ENCODE peak calls at places on chromosomes 7 and 10, in five cellular contexts. G is left ventricle myocardium inferior; X is CD8-positive, alpha-beta memory T cell; U is neural progenitor cell; S is endodermal cell. M is an unnamed sample.

GRCh38 chr10:111200505-111201186 is 123.8 kb downstream of the ADRA2A start:
- DNase-seq in S (no peak), G (no peak), X (no peak), U (no peak), M (no peak)

GRCh38 chr7:102933763-102934162 is 21.0 kb downstream of the LRRC17 start:
- DNase-seq in X (no peak), G (peak; percentile 71), U (peak; percentile 94), S (peak; percentile 85), M (peak; percentile 70)

GRCh38 chr7:151062399-151063211 is 3.2 kb downstream of the SLC4A2 start:
- DNase-seq in S (peak; percentile 98), U (peak; percentile 88), X (no peak), G (no peak), M (no peak)

GRCh38 chr10:35306852-35307251 is 29.5 kb upstream of the CCNY start:
- DNase-seq in S (no peak), X (no peak), U (no peak), G (no peak), M (no peak)

GRCh38 chr7:130823060-130823459 is 89.1 kb upstream of the KLF14 start:
- DNase-seq in G (no peak), X (no peak), S (no peak), U (no peak), M (no peak)

GRCh38 chr7:39583539-39583938 is 17.3 kb downstream of the YAE1 start:
- DNase-seq in U (no peak), X (no peak), G (no peak), S (no peak), M (no peak)

GRCh38 chr7:70154521-70155180 is 556.4 kb downstream of the AUTS2 start:
- DNase-seq in S (no peak), U (no peak), G (no peak), X (no peak), M (no peak)

GRCh38 chr7:87581723-87582122 is 19.0 kb downstream of the ABCB1 start:
- DNase-seq in G (no peak), X (no peak), U (no peak), S (no peak), M (no peak)

GRCh38 chr7:105003275-105003674 is 10.7 kb upstream of the KMT2E start:
- DNase-seq in U (no peak), G (no peak), S (no peak), X (no peak), M (no peak)

GRCh38 chr7:16811555-16811954 is 6.8 kb upstream of the AGR2 start:
- DNase-seq in G (no peak), S (no peak), U (no peak), X (no peak), M (no peak)

DNA sequence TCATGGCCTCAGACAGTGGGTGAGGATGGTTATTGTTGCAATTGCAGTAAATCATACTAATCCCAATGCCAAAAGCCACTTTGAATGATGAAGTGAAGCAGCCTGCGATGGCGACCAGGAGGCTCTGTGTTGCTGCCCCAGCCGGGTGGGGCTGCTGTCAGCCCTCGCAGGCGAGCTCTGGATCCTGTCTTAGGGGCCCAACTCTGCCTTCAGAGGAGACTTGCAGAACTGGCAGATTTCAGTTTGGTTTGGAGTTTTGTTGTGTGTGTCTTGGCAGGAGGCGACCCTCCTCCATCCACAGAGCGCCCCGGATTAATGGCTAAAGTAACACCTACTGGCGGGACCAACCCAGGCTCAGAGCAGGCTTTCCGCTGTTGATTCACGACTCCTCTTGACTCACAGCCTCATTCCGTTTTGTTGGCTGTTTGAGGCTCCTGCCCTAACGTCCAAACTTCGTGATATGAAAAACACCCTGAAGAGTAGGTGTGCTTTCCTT is 67.9 kb upstream of the BMPER start:
- DNase-seq in U (no peak), S (peak; percentile 34), X (no peak), G (no peak), M (no peak)
- H3K27ac ChIP-seq in U (no peak overlapping the region), S (no peak overlapping the region), X (no peak overlapping the region), G (no peak overlapping the region), M (no peak overlapping the region)

GRCh38 chr10:31508234-31508633 is 189.2 kb downstream of the ZEB1 start:
- DNase-seq in S (no peak), G (no peak), X (no peak), U (no peak), M (no peak)
- H3K36me3 ChIP-seq in S (peaks cover 10% of the 10 kb centered on the region), G (peaks cover 80% of the 10 kb centered on the region), X (peaks cover 10% of the 10 kb centered on the region), U (peaks cover 11% of the 10 kb centered on the region), M (no peaks in the 10 kb centered on the region)

GRCh38 chr10:6182454-6183098 is 20.2 kb upstream of the PFKFB3 start:
- DNase-seq in X (no peak), U (no peak), G (no peak), S (no peak), M (no peak)
- H3K27ac ChIP-seq in X (no peak overlapping the region), U (no peak overlapping the region), G (peak overlapping the region; percentile 53), S (no peak overlapping the region), M (peak overlapping the region; percentile 42)

GRCh38 chr10:48821111-48821510 is 118.5 kb downstream of the LRRC18 start:
- DNase-seq in S (no peak), U (no peak), X (no peak), G (no peak), M (no peak)
- H3K36me3 ChIP-seq in S (no peaks in the 10 kb centered on the region), U (no peaks in the 10 kb centered on the region), X (no peaks in the 10 kb centered on the region), G (no peaks in the 10 kb centered on the region), M (no peaks in the 10 kb centered on the region)

GRCh38 chr10:74600170-74600569 is 226.2 kb upstream of the KAT6B start:
- DNase-seq in X (no peak), S (no peak), G (no peak), U (no peak), M (no peak)
- H3K27ac ChIP-seq in X (no peak overlapping the region), S (no peak overlapping the region), G (no peak overlapping the region), U (no peak overlapping the region), M (no peak overlapping the region)

GRCh38 chr10:75611081-75611971 is 179.9 kb downstream of the LRMDA start:
- DNase-seq in S (no peak), U (no peak), G (no peak), X (no peak), M (no peak)

GRCh38 chr10:75605096-75605495 is 173.7 kb downstream of the LRMDA start:
- DNase-seq in G (no peak), U (no peak), S (no peak), X (no peak), M (no peak)

GRCh38 chr10:75607576-75607975 is 176.2 kb downstream of the LRMDA start:
- DNase-seq in X (no peak), G (no peak), S (no peak), U (no peak), M (no peak)

GRCh38 chr10:75610187-75610586 is 178.8 kb downstream of the LRMDA start:
- DNase-seq in X (no peak), G (no peak), U (no peak), S (no peak), M (no peak)

GRCh38 chr10:75606203-75606779 is 174.9 kb downstream of the LRMDA start:
- DNase-seq in U (no peak), S (no peak), G (no peak), X (no peak), M (no peak)
- H3K36me3 ChIP-seq in U (no peaks in the 10 kb centered on the region), S (no peaks in the 10 kb centered on the region), G (no peaks in the 10 kb centered on the region), X (no peaks in the 10 kb centered on the region), M (no peaks in the 10 kb centered on the region)

M was measured in heart right ventricle.